ENCODE peak calls at places on chromosomes 1 and 21, in six cellular contexts. J, R, N, W, G and I are unnamed samples.

GRCh38 chr1:82455342-82455741 is 654.6 kb downstream of the ADGRL2 start:
- DNase-seq in J (no peak), R (no peak), N (no peak), W (no peak), G (no peak), I (no peak)

GRCh38 chr21:38916214-38916964 is 110.7 kb downstream of the ETS2 start:
- DNase-seq in J (no peak), R (no peak), N (no peak), W (no peak), G (no peak), I (no peak)

GRCh38 chr1:168688679-168689657 is 40.0 kb downstream of the DPT start:
- DNase-seq in J (no peak), R (no peak), N (no peak), W (no peak), G (no peak), I (no peak)

GRCh38 chr21:42747267-42747701 is 93.9 kb downstream of the PDE9A start:
- DNase-seq in J (no peak), R (no peak), N (no peak), W (no peak), G (no peak), I (peak; percentile 30)

GRCh38 chr21:27674037-27674436 is 707.1 kb upstream of the ADAMTS5 start:
- DNase-seq in J (no peak), R (peak; percentile 84), N (peak; percentile 96), W (no peak), G (no peak), I (no peak)

GRCh38 chr1:85462931-85463665 is 1.9 kb downstream of the DDAH1 start:
- DNase-seq in J (no peak), R (no peak), N (peak; percentile 38), W (peak; percentile 44), G (no peak), I (no peak)

GRCh38 chr1:29793653-29794348 is 557.5 kb downstream of the PTPRU start:
- DNase-seq in J (no peak), R (no peak), N (no peak), W (no peak), G (no peak), I (no peak)

GRCh38 chr1:159999204-159999603 is 32.6 kb downstream of the PIGM start:
- DNase-seq in J (no peak), R (peak; percentile 73), N (peak; percentile 58), W (no peak), G (no peak), I (no peak)

GRCh38 chr21:28944296-28944695 is 48.4 kb downstream of the LTN1 start:
- DNase-seq in J (no peak), R (peak; percentile 27), N (peak; percentile 28), W (peak; percentile 73), G (no peak), I (no peak)

GRCh38 chr21:27269646-27270045 is 302.8 kb upstream of the ADAMTS5 start:
- DNase-seq in J (no peak), R (peak; percentile 89), N (peak; percentile 92), W (peak; percentile 9), G (no peak), I (no peak)

GRCh38 chr1:1144122-1144842 is 28.4 kb upstream of the C1orf159 start:
- DNase-seq in J (peak; percentile 75), R (no peak), N (no peak), W (no peak), G (no peak), I (no peak)

GRCh38 chr1:29597861-29598260 is 361.5 kb downstream of the PTPRU start:
- DNase-seq in J (no peak), R (no peak), N (no peak), W (no peak), G (no peak), I (no peak)

GRCh38 chr1:160196143-160196542 is 5.8 kb downstream of the CASQ1 start:
- DNase-seq in J (no peak), R (no peak), N (no peak), W (no peak), G (no peak), I (no peak)

GRCh38 chr1:246184503-246184902 is 322.6 kb downstream of the SMYD3 start:
- DNase-seq in J (no peak), R (no peak), N (no peak), W (no peak), G (no peak), I (no peak)

GRCh38 chr1:203316626-203317093 is 11.3 kb downstream of the BTG2 start:
- DNase-seq in J (no peak), R (peak; percentile 77), N (no peak), W (peak; percentile 63), G (no peak), I (no peak)

GRCh38 chr1:203321273-203322052 is 16.1 kb downstream of the BTG2 start:
- DNase-seq in J (no peak), R (no peak), N (no peak), W (no peak), G (no peak), I (no peak)

GRCh38 chr1:203320546-203321272 is 15.4 kb downstream of the BTG2 start:
- DNase-seq in J (peak; percentile 88), R (peak; percentile 67), N (peak; percentile 53), W (peak; percentile 94), G (no peak), I (no peak)

GRCh38 chr1:203317429-203318228 is 12.3 kb downstream of the BTG2 start:
- DNase-seq in J (no peak), R (no peak), N (no peak), W (no peak), G (no peak), I (no peak)

GRCh38 chr1:203318229-203318517 is 12.9 kb downstream of the BTG2 start:
- DNase-seq in J (no peak), R (no peak), N (no peak), W (no peak), G (no peak), I (no peak)
- H3K27ac ChIP-seq in J (no peak overlapping the region), R (no peak overlapping the region), N (no peak overlapping the region), W (no peak overlapping the region), G (peak overlapping the region; percentile 6), I (no peak overlapping the region)

GRCh38 chr1:232548651-232549050 is 81.3 kb downstream of the SIPA1L2 start:
- DNase-seq in J (no peak), R (no peak), N (no peak), W (no peak), G (peak; percentile 68), I (no peak)
- H3K27ac ChIP-seq in J (no peak overlapping the region), R (no peak overlapping the region), N (no peak overlapping the region), W (no peak overlapping the region), G (peak overlapping the region; percentile 32), I (no peak overlapping the region)

GRCh38 chr1:24202556-24202955 is 15.5 kb upstream of the IFNLR1 start:
- DNase-seq in J (no peak), R (no peak), N (no peak), W (no peak), G (no peak), I (no peak)
- H3K27ac ChIP-seq in J (no peak overlapping the region), R (no peak overlapping the region), N (no peak overlapping the region), W (no peak overlapping the region), G (no peak overlapping the region), I (peak overlapping the region; percentile 48)

GRCh38 chr1:231943084-231943483 is 316.5 kb downstream of the DISC1 start:
- DNase-seq in J (no peak), R (no peak), N (no peak), W (no peak), G (no peak), I (no peak)
- H3K27ac ChIP-seq in J (no peak overlapping the region), R (no peak overlapping the region), N (no peak overlapping the region), W (no peak overlapping the region), G (no peak overlapping the region), I (no peak overlapping the region)

GRCh38 chr1:51489472-51489871 is 29.6 kb downstream of the EPS15 start:
- DNase-seq in J (no peak), R (no peak), N (no peak), W (no peak), G (no peak), I (no peak)

GRCh38 chr1:51484591-51484990 is 34.5 kb downstream of the EPS15 start:
- DNase-seq in J (no peak), R (peak; percentile 64), N (peak; percentile 6), W (no peak), G (no peak), I (no peak)

GRCh38 chr1:51487628-51488027 is 31.4 kb downstream of the EPS15 start:
- DNase-seq in J (no peak), R (no peak), N (no peak), W (no peak), G (no peak), I (no peak)

GRCh38 chr1:51491166-51491981 is 27.7 kb downstream of the EPS15 start:
- DNase-seq in J (no peak), R (no peak), N (no peak), W (no peak), G (no peak), I (no peak)

DNA sequence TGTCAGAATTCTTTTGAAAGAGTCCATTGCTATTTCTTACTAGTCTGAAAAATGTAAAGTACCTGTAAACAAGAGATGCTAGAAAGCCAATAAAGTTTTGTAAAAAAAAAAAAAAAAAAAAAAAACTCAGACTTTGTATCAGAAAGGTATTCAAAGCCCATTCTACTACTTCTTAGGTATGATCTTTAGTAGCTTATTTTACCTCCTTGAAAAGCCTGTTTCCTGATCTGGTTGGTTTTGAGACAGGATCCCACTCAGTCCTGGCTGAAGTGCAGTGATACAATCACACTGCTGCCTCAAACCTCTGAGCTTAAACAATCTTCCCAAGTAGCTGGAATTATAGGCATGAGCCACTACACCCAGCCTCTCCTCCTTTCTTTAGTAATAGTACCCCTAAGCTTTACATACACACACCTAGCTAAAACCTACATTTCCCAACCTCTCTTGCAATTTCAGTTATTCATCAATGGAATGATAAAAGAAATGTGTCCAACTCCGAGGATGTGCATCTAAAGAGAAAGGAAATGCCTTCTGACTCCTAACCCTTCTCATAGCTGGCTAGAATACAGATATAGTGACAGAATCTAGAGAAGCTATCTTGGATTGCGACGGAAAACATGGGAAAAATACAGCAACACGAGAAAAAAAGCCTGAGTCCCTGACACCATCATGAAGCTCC is 30.6 kb downstream of the EPS15 start:
- DNase-seq in J (no peak), R (peak; percentile 6), N (no peak), W (peak; percentile 38), G (no peak), I (no peak)
- H3K27ac ChIP-seq in J (no peak overlapping the region), R (no peak overlapping the region), N (no peak overlapping the region), W (no peak overlapping the region), G (no peak overlapping the region), I (no peak overlapping the region)